ENCODE peak calls at places on chromosomes 5 and 9, in five cellular contexts. C is mesendoderm; J is HCT116; V is naive thymus-derived CD8-positive, alpha-beta T cell; H is stimulated activated CD4-positive, alpha-beta T cell treated with anti-CD3 and anti-CD28 coated beads, Interleukin-2, amount 100 ng/mL, for 48 hours. O is an unnamed sample.

GRCh38 chr5:42005561-42006153 is 80.6 kb downstream of the FBXO4 start:
- DNase-seq in H (no peak), J (peak), V (no peak), C (peak), O (no peak)

GRCh38 chr5:71830626-71831539 is 111.8 kb downstream of the CARTPT start:
- DNase-seq in J (no peak), V (no peak), C (no peak), H (no peak), O (no peak)

GRCh38 chr5:180353226-180353962 is at the start of gene GFPT2:
- DNase-seq in V (peak), C (peak), H (peak), J (no peak), O (peak)

GRCh38 chr9:4929917-4930316 is 55.2 kb upstream of the JAK2 start:
- DNase-seq in J (no peak), V (no peak), C (no peak), H (no peak), O (no peak)

GRCh38 chr5:59360130-59360555 is 533.4 kb downstream of the PDE4D start:
- DNase-seq in H (no peak), J (no peak), V (no peak), C (peak), O (no peak)

GRCh38 chr5:125633523-125633922 is 789.7 kb upstream of the GRAMD2B start:
- DNase-seq in V (no peak), H (no peak), J (no peak), C (no peak), O (no peak)

GRCh38 chr5:118952992-118953651 is 35.2 kb downstream of the DTWD2 start:
- DNase-seq in C (peak), H (no peak), V (no peak), J (no peak), O (no peak)

GRCh38 chr5:120367896-120368634 is 96.0 kb upstream of the PRR16 start:
- DNase-seq in V (no peak), H (no peak), C (no peak), J (no peak), O (no peak)

GRCh38 chr5:77209495-77210090 is 887 bp upstream of the PDE8B start:
- DNase-seq in C (no peak), V (no peak), J (no peak), H (no peak), O (no peak)

GRCh38 chr9:114250235-114250568 is 72.7 kb upstream of the ORM1 start:
- DNase-seq in V (no peak), J (no peak), C (no peak), H (no peak), O (no peak)

GRCh38 chr9:89375181-89375760 is 57.0 kb downstream of the SECISBP2 start:
- DNase-seq in C (peak), H (no peak), V (no peak), J (no peak), O (peak)

GRCh38 chr5:116032094-116032517 is at the start of gene ARL14EPL:
- DNase-seq in V (no peak), H (no peak), C (peak), J (peak), O (no peak)

GRCh38 chr9:93576296-93577044 is at the start of gene PHF2:
- DNase-seq in H (peak), V (peak), C (peak), J (no peak), O (peak)

GRCh38 chr9:107358867-107359440 is 75.9 kb downstream of the RAD23B start:
- DNase-seq in V (no peak), H (no peak), C (no peak), J (no peak), O (no peak)

GRCh38 chr9:130114741-130115140 is 57.5 kb upstream of the NCS1 start:
- DNase-seq in V (no peak), J (no peak), H (no peak), C (no peak), O (no peak)

GRCh38 chr9:92534199-92535159 is 1.3 kb downstream of the ECM2 start:
- DNase-seq in H (no peak), C (no peak), V (no peak), J (no peak), O (no peak)

GRCh38 chr9:127946728-127947127 is 9.1 kb upstream of the DPM2 start:
- DNase-seq in H (no peak), J (no peak), C (no peak), V (no peak), O (no peak)

GRCh38 chr5:87155076-87155475 is 112.6 kb upstream of the RASA1 start:
- DNase-seq in H (no peak), V (no peak), J (no peak), C (no peak), O (no peak)

GRCh38 chr9:116237456-116237855 is 83.9 kb downstream of the PAPPA start:
- DNase-seq in H (no peak), V (no peak), C (no peak), J (no peak), O (no peak)

GRCh38 chr5:60836131-60836530 is 7.9 kb downstream of the ELOVL7 start:
- DNase-seq in J (no peak), C (peak), V (no peak), H (no peak), O (no peak)

GRCh38 chr9:101478906-101479305 is 43.3 kb upstream of the ALDOB start:
- DNase-seq in H (no peak), J (no peak), C (no peak), V (no peak), O (no peak)

GRCh38 chr5:141634720-141635119 is 1.9 kb downstream of the HDAC3 start:
- DNase-seq in J (no peak), C (no peak), V (no peak), H (no peak), O (no peak)

GRCh38 chr5:31449962-31450361 is 81.9 kb downstream of the DROSHA start:
- DNase-seq in H (no peak), C (no peak), V (no peak), J (no peak), O (no peak)

GRCh38 chr5:97735209-97735608 is 552.2 kb upstream of the RIOK2 start:
- DNase-seq in C (no peak), H (no peak), V (no peak), J (no peak), O (no peak)

GRCh38 chr5:52922384-52922783 is 66.8 kb upstream of the ITGA2 start:
- DNase-seq in H (no peak), C (peak), J (peak), V (no peak), O (no peak)

GRCh38 chr5:38060354-38060753 is 198.0 kb upstream of the EGFLAM start:
- DNase-seq in J (no peak), C (peak), H (no peak), V (no peak), O (no peak)

GRCh38 chr5:543351-543750 is 19.1 kb upstream of the SLC9A3 start:
- DNase-seq in C (no peak), H (no peak), V (no peak), J (no peak), O (no peak)

GRCh38 chr5:128632264-128632663 is 94.2 kb upstream of the FBN2 start:
- DNase-seq in J (no peak), H (no peak), C (peak), V (no peak), O (no peak)

GRCh38 chr5:62514510-62515119 is 64.0 kb upstream of the LRRC70 start:
- DNase-seq in J (no peak), H (no peak), V (no peak), C (no peak), O (no peak)

GRCh38 chr5:96869372-96869641 is 7.0 kb upstream of the ERAP2 start:
- DNase-seq in J (no peak), V (no peak), C (no peak), H (no peak), O (no peak)

GRCh38 chr9:114291064-114291474 is 31.8 kb upstream of the ORM1 start:
- DNase-seq in H (peak), V (peak), C (peak), J (peak), O (peak)

GRCh38 chr9:77816641-77817341 is 168.7 kb upstream of the GNA14 start:
- DNase-seq in V (no peak), H (no peak), C (no peak), J (no peak), O (no peak)

GRCh38 chr5:1827410-1828397 is 26.5 kb downstream of the NDUFS6 start:
- DNase-seq in V (no peak), C (peak), H (peak), J (no peak), O (no peak)

GRCh38 chr5:123039673-123040072 is 3.1 kb upstream of the PPIC start:
- DNase-seq in V (no peak), C (no peak), J (no peak), H (no peak), O (no peak)